ENCODE peak calls at places on chromosome 1, in four cellular contexts. One of them, this sample, is unnamed.
A peak's percentile ranks its signal among the peaks of the same experiment; 100 is the strongest.

GRCh38 chr1:14915356-14916054 is 238.0 kb upstream of the TMEM51 start:
- DNase-seq in EL: peak; percentile 53
- DNase-seq in tibial nerve: no peak
- DNase-seq in stomach: peak; percentile 51
- DNase-seq in this sample: no peak

GRCh38 chr1:155944396-155944728 is 2.9 kb downstream of the RXFP4 start:
- DNase-seq in tibial nerve: no peak
- DNase-seq in stomach: no peak
- DNase-seq in EL: no peak
- DNase-seq in this sample: no peak

GRCh38 chr1:150221552-150221951 is 14.4 kb downstream of the ANP32E start:
- DNase-seq in stomach: no peak
- DNase-seq in EL: peak; percentile 32
- DNase-seq in tibial nerve: no peak
- DNase-seq in this sample: no peak

GRCh38 chr1:200409203-200409760 is 554 bp downstream of the ZNF281 start:
- DNase-seq in EL: no peak
- DNase-seq in stomach: peak; percentile 36
- DNase-seq in tibial nerve: no peak
- DNase-seq in this sample: peak; percentile 5

GRCh38 chr1:74504125-74505065 is 8.0 kb downstream of the LRRC53 start:
- DNase-seq in EL: peak; percentile 43
- DNase-seq in tibial nerve: no peak
- DNase-seq in stomach: no peak
- DNase-seq in this sample: no peak

GRCh38 chr1:236502579-236502971 is 21.2 kb upstream of the LGALS8 start:
- DNase-seq in tibial nerve: no peak
- DNase-seq in stomach: no peak
- DNase-seq in EL: peak; percentile 50
- DNase-seq in this sample: no peak

GRCh38 chr1:247291835-247292561 is 36.1 kb downstream of the VN1R5 start:
- DNase-seq in tibial nerve: no peak
- DNase-seq in EL: no peak
- DNase-seq in stomach: no peak
- DNase-seq in this sample: no peak

GRCh38 chr1:234608720-234609527 is 1.1 kb downstream of the IRF2BP2 start:
- DNase-seq in tibial nerve: no peak
- DNase-seq in EL: peak; percentile 44
- DNase-seq in stomach: peak; percentile 64
- DNase-seq in this sample: peak; percentile 69